ENCODE peak calls at places on chromosome 9, in four cellular contexts. K is GM12878, N is H1, F is HepG2. D is an unnamed sample.

GRCh38 chr9:19201899-19202891 is 28.3 kb upstream of the DENND4C start:
- DNase-seq in K (no peak), N (no peak), F (peak), D (peak)

GRCh38 chr9:36207546-36208012 is 16.9 kb downstream of the CLTA start:
- DNase-seq in K (no peak), N (no peak), F (peak), D (no peak)

GRCh38 chr9:137085918-137086530 is 761 bp upstream of the MAN1B1 start:
- DNase-seq in K (no peak), N (no peak), F (no peak), D (no peak)

GRCh38 chr9:35225677-35226076 is 63.9 kb downstream of the UNC13B start:
- DNase-seq in K (no peak), N (no peak), F (no peak), D (no peak)

GRCh38 chr9:131279196-131279926 is 3.1 kb upstream of the FAM78A start:
- DNase-seq in K (no peak), N (no peak), F (no peak), D (no peak)

GRCh38 chr9:130741024-130741305 is 47.4 kb downstream of the EXOSC2 start:
- DNase-seq in K (no peak), N (no peak), F (no peak), D (no peak)

GRCh38 chr9:82560036-82560435 is 502.9 kb downstream of the RASEF start:
- DNase-seq in K (no peak), N (no peak), F (no peak), D (no peak)

GRCh38 chr9:117549444-117549843 is 134.6 kb upstream of the ASTN2 start:
- DNase-seq in K (no peak), N (peak), F (no peak), D (peak)

GRCh38 chr9:22111871-22112247 is 102.8 kb upstream of the CDKN2B start:
- DNase-seq in K (no peak), N (no peak), F (no peak), D (no peak)

GRCh38 chr9:131732636-131733340 is 7.1 kb downstream of the RAPGEF1 start:
- DNase-seq in K (no peak), N (no peak), F (no peak), D (no peak)

GRCh38 chr9:119003218-119003617 is 366.0 kb downstream of the BRINP1 start:
- DNase-seq in K (no peak), N (no peak), F (no peak), D (no peak)

GRCh38 chr9:119216891-119217290 is 152.3 kb downstream of the BRINP1 start:
- DNase-seq in K (no peak), N (no peak), F (no peak), D (no peak)

GRCh38 chr9:135825435-135826187 is 81.7 kb downstream of the CAMSAP1 start:
- DNase-seq in K (no peak), N (no peak), F (no peak), D (no peak)

GRCh38 chr9:121154782-121155181 is 46.9 kb downstream of the RAB14 start:
- DNase-seq in K (no peak), N (no peak), F (no peak), D (no peak)

GRCh38 chr9:133493845-133494540 is 15.1 kb upstream of the SLC2A6 start:
- DNase-seq in K (no peak), N (no peak), F (no peak), D (no peak)

GRCh38 chr9:99720455-99721050 is 101.1 kb upstream of the NR4A3 start:
- DNase-seq in K (peak), N (no peak), F (no peak), D (no peak)

GRCh38 chr9:126754436-126755324 is 50.2 kb upstream of the ZBTB43 start:
- DNase-seq in K (no peak), N (no peak), F (no peak), D (no peak)

GRCh38 chr9:136138566-136138965 is 19.9 kb upstream of the TMEM250 start:
- DNase-seq in K (no peak), N (peak), F (peak), D (peak)

GRCh38 chr9:116574027-116574679 is 113.0 kb upstream of the TRIM32 start:
- DNase-seq in K (no peak), N (no peak), F (peak), D (no peak)

GRCh38 chr9:134171316-134172197 is 7.2 kb upstream of the RNU6ATAC start:
- DNase-seq in K (no peak), N (no peak), F (no peak), D (no peak)

GRCh38 chr9:22040760-22041159 is 31.7 kb upstream of the CDKN2B start:
- DNase-seq in K (no peak), N (no peak), F (no peak), D (no peak)

GRCh38 chr9:123318192-123318591 is 37.8 kb upstream of the CRB2 start:
- DNase-seq in K (peak), N (no peak), F (no peak), D (no peak)

GRCh38 chr9:4832786-4833579 is 40.2 kb downstream of the RCL1 start:
- DNase-seq in K (no peak), N (no peak), F (peak), D (no peak)

GRCh38 chr9:134575817-134576176 is 65.8 kb upstream of the COL5A1 start:
- DNase-seq in K (no peak), N (no peak), F (no peak), D (no peak)

GRCh38 chr9:7055201-7055903 is 297.6 kb downstream of the KDM4C start:
- DNase-seq in K (peak), N (no peak), F (no peak), D (no peak)

GRCh38 chr9:137175345-137175961 is 3.6 kb upstream of the TMEM210 start:
- DNase-seq in K (no peak), N (peak), F (no peak), D (no peak)

GRCh38 chr9:113298311-113298710 is 4.9 kb downstream of the RNF183 start:
- DNase-seq in K (no peak), N (no peak), F (no peak), D (no peak)

GRCh38 chr9:16618524-16618923 is 251.9 kb downstream of the BNC2 start:
- DNase-seq in K (no peak), N (no peak), F (no peak), D (no peak)
- H3K9ac ChIP-seq in K (no peak), N (no peak), F (no peak), D (no peak)

GRCh38 chr9:87323933-87324332 is 173.7 kb upstream of the DAPK1 start:
- DNase-seq in K (no peak), N (no peak), F (no peak), D (no peak)

GRCh38 chr9:87320485-87320884 is 177.2 kb upstream of the DAPK1 start:
- DNase-seq in K (no peak), N (no peak), F (no peak), D (no peak)

GRCh38 chr9:87322840-87323635 is 174.6 kb upstream of the DAPK1 start:
- DNase-seq in K (no peak), N (no peak), F (no peak), D (no peak)

GRCh38 chr9:87327567-87328125 is 170.0 kb upstream of the DAPK1 start:
- DNase-seq in K (no peak), N (no peak), F (no peak), D (no peak)

GRCh38 chr9:87324613-87325194 is 173.0 kb upstream of the DAPK1 start:
- DNase-seq in K (peak), N (no peak), F (peak), D (no peak)
- TF ChIP-seq YY1 in K (no peak), N (no peak), F (no peak), D (no peak)

DNA sequence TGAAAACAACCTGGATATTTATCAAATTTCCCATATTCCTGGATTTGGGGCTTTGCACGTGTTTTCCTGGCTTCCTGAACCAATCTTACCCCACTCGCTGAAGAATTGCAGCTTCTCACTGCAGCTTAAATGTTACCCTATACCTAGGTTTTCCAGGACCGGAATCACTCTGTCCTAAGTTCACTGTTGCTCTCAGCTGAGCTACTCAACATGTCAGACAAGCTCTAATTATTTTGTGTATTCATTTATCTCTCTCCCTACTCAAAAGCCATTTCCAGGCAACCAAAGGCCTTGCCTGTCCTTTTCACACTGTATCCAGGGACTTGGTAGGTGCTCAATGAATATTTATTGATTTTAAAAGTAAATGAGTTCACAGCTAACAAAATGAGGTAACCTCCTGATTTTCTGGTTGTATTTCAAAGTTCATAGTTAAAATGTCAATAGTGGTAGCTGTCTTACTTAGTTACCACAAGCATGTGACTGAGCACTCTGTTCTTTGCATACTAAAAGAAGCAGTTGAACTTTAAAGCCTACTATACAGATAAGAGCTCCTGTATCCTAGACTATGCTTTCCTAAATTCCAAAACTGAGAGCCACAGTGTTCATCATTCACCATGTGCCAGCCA is 522.3 kb downstream of the ACTL7B start:
- DNase-seq in K (no peak), N (no peak), F (peak), D (peak)
- TF ChIP-seq SUZ12 in K (no peak), N (no peak), F (no peak), D (no peak)

GRCh38 chr9:72165821-72166547 is 16.7 kb downstream of the GDA start:
- DNase-seq in K (no peak), N (no peak), F (no peak), D (no peak)
- H3K9ac ChIP-seq in K (no peak), N (no peak), F (no peak), D (no peak)

GRCh38 chr9:106288689-106289088 is 574.3 kb upstream of the ZNF462 start:
- DNase-seq in K (no peak), N (no peak), F (no peak), D (no peak)

GRCh38 chr9:106284300-106284699 is 578.7 kb upstream of the ZNF462 start:
- DNase-seq in K (no peak), N (no peak), F (no peak), D (peak)

GRCh38 chr9:106287108-106287631 is 575.8 kb upstream of the ZNF462 start:
- DNase-seq in K (no peak), N (no peak), F (no peak), D (no peak)

DNA sequence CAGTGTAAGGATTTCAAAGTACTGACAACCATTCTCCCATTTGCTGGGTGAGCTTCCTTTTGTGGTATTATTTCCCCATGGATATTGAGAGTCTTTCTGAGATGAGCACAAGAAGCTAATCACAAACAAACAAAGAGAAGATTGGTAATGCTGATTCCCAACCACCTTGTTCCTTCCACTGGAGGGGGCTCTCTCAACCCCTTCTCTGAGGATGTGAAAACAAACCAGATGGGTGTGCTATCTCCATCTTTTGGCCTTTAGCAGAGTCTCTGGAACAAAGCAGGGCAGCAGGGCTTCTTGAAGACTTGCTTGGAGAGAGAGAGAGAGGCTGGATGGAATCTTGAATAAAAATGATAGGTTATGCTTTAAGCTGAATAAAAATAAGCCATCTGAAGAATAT is 576.7 kb upstream of the ZNF462 start:
- DNase-seq in K (no peak), N (no peak), F (no peak), D (peak)
- TF ChIP-seq YY1 in K (no peak), N (peak), F (no peak), D (no peak)

DNA sequence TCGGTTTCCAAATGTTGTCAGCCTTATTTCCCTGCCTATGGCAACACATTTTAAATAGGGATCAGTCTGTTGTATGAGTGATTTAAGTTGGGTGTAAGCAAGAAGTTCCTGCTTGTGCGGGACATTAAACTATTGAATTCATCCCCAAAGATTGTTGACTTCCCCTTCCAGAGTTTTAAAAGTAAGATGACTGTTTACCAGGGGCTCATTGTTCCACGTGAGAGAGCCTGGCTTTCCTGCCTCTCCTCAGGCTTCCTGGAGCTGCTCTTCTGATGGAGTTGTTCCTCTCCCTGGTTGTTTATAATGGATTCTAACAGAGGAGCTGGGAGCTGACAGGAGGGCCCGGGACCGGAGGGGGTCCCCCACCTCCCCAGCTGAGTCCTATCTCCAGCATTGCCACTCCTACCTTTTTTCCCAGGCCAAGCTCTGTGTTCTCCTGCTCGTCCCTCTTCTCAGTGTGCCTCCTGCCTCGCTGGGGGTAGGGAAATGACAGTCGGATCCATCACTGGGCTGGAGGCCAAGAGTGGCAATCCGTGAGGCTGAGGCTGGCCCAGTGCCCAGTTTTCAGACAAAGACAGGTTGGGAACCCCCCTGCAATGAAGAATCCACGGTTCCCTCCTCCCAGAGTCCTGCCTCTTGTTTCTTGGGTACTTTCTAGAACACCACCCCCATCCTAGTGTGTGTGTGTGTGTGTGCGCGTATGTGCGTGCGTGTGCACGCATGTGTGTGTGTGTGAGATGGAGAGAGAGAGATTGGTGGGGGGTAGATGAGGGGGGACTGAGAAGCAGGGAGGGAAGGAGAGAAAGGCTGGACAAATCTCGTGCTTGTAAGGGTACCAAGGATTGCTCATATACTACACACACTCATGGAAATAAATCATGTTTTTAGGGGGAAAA is 123.6 kb upstream of the NFIB start:
- DNase-seq in K (no peak), N (no peak), F (no peak), D (no peak)
- TF ChIP-seq SUZ12 in K (no peak), N (no peak), F (no peak), D (no peak)

DNA sequence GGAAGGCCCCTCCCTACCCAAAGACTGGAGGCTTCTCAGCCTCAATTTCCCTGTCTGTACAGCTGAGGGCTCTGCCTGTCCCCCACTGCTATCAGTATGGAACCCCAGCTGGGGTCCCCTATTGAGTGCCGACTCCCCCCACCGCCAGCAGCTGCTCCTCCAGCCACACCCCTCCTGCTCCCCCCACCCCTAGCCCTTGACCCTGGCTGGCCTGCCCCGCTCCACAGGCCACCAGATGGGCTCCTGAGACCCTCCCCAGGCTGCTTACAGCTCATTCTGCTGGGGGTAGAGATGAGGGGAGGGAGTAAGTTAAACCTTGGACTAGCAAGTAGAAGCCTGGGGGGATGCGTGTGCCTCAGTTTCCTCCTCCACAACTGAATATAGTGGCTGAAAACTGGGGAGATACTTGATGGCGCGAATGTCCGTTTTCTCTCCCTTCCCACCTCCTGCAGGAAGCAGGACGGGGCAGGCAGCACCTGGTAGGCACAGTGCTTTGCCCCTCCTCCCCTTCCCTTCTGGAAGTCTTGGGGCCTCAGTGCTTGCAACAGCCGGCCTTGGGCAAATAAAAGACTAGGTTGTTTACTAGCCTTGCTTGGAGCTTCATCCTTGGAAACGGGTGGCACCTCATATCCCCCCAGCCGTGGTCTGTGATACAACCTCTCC is 19.1 kb downstream of the URM1 start:
- DNase-seq in K (no peak), N (no peak), F (no peak), D (no peak)
- H3K9ac ChIP-seq in K (no peak), N (no peak), F (no peak), D (no peak)

GRCh38 chr9:98538626-98539031 is 170.1 kb downstream of the GABBR2 start:
- DNase-seq in K (no peak), N (no peak), F (no peak), D (no peak)
- TF ChIP-seq YY1 in K (no peak), N (no peak), F (no peak), D (no peak)

D was measured in NT2/D1.